ENCODE peak calls at places on chromosomes 6 and 20, in five cellular contexts. One of them, this sample, is unnamed.

GRCh38 chr6:47736083-47736700 is 37.8 kb downstream of the ADGRF4 start:
- DNase-seq in H9: no peak
- DNase-seq in tibial artery: no peak
- DNase-seq in spleen: no peak
- DNase-seq in effector memory CD4-positive, alpha-beta T cell: no peak
- DNase-seq in this sample: no peak

GRCh38 chr20:35466856-35467255 is 11.5 kb downstream of the CEP250 start:
- DNase-seq in tibial artery: no peak
- DNase-seq in H9: no peak
- DNase-seq in spleen: no peak
- DNase-seq in effector memory CD4-positive, alpha-beta T cell: no peak
- DNase-seq in this sample: no peak

GRCh38 chr20:24493661-24494459 is 24.4 kb downstream of the SYNDIG1 start:
- DNase-seq in H9: peak; percentile 31
- DNase-seq in tibial artery: no peak
- DNase-seq in spleen: peak; percentile 62
- DNase-seq in effector memory CD4-positive, alpha-beta T cell: no peak
- DNase-seq in this sample: peak; percentile 49

GRCh38 chr6:129969064-129969463 is 49.3 kb upstream of the L3MBTL3 start:
- DNase-seq in tibial artery: no peak
- DNase-seq in effector memory CD4-positive, alpha-beta T cell: no peak
- DNase-seq in H9: peak; percentile 43
- DNase-seq in spleen: no peak
- DNase-seq in this sample: peak; percentile 72

GRCh38 chr20:40414843-40415615 is 274.0 kb downstream of the MAFB start:
- DNase-seq in effector memory CD4-positive, alpha-beta T cell: no peak
- DNase-seq in tibial artery: no peak
- DNase-seq in H9: no peak
- DNase-seq in spleen: no peak
- DNase-seq in this sample: no peak

GRCh38 chr6:127341471-127342202 is 1.8 kb downstream of the ECHDC1 start:
- DNase-seq in spleen: no peak
- DNase-seq in H9: no peak
- DNase-seq in effector memory CD4-positive, alpha-beta T cell: no peak
- DNase-seq in tibial artery: no peak
- DNase-seq in this sample: no peak

GRCh38 chr20:6731951-6732580 is 35.4 kb upstream of the BMP2 start:
- DNase-seq in effector memory CD4-positive, alpha-beta T cell: no peak
- DNase-seq in spleen: no peak
- DNase-seq in H9: no peak
- DNase-seq in tibial artery: peak; percentile 27
- DNase-seq in this sample: no peak

GRCh38 chr6:170112583-170112860 is 178.4 kb downstream of the DLL1 start:
- DNase-seq in H9: no peak
- DNase-seq in effector memory CD4-positive, alpha-beta T cell: no peak
- DNase-seq in spleen: no peak
- DNase-seq in tibial artery: peak; percentile 5
- DNase-seq in this sample: no peak

GRCh38 chr20:24746351-24746685 is 202.8 kb upstream of the CST7 start:
- DNase-seq in tibial artery: no peak
- DNase-seq in spleen: peak; percentile 74
- DNase-seq in H9: peak; percentile 33
- DNase-seq in effector memory CD4-positive, alpha-beta T cell: no peak
- DNase-seq in this sample: peak; percentile 51

GRCh38 chr20:38610521-38610920 is 8.9 kb downstream of the ARHGAP40 start:
- DNase-seq in spleen: no peak
- DNase-seq in tibial artery: no peak
- DNase-seq in H9: no peak
- DNase-seq in effector memory CD4-positive, alpha-beta T cell: no peak
- DNase-seq in this sample: no peak

GRCh38 chr6:35804996-35805736 is at the start of gene LHFPL5:
- DNase-seq in spleen: peak; percentile 81
- DNase-seq in H9: peak; percentile 83
- DNase-seq in tibial artery: no peak
- DNase-seq in effector memory CD4-positive, alpha-beta T cell: no peak
- DNase-seq in this sample: peak; percentile 93

GRCh38 chr20:64003970-64004725 is 23.2 kb downstream of the PRPF6 start:
- DNase-seq in effector memory CD4-positive, alpha-beta T cell: no peak
- DNase-seq in H9: no peak
- DNase-seq in spleen: no peak
- DNase-seq in tibial artery: no peak
- DNase-seq in this sample: no peak

GRCh38 chr6:91606148-91606901 is 1019.5 kb upstream of the MAP3K7 start:
- DNase-seq in H9: no peak
- DNase-seq in effector memory CD4-positive, alpha-beta T cell: no peak
- DNase-seq in spleen: no peak
- DNase-seq in tibial artery: no peak
- DNase-seq in this sample: no peak

GRCh38 chr6:35378281-35378680 is 35.9 kb downstream of the PPARD start:
- DNase-seq in effector memory CD4-positive, alpha-beta T cell: no peak
- DNase-seq in tibial artery: no peak
- DNase-seq in H9: no peak
- DNase-seq in spleen: no peak
- DNase-seq in this sample: no peak

GRCh38 chr6:109506314-109506713 is 23.3 kb upstream of the ZBTB24 start:
- DNase-seq in effector memory CD4-positive, alpha-beta T cell: no peak
- DNase-seq in H9: no peak
- DNase-seq in spleen: no peak
- DNase-seq in tibial artery: no peak
- DNase-seq in this sample: no peak

GRCh38 chr6:133701633-133702331 is 187.1 kb upstream of the TCF21 start:
- DNase-seq in tibial artery: no peak
- DNase-seq in spleen: no peak
- DNase-seq in effector memory CD4-positive, alpha-beta T cell: no peak
- DNase-seq in H9: no peak
- DNase-seq in this sample: no peak

GRCh38 chr6:30002871-30003270 is 58.2 kb upstream of the POLR1H start:
- DNase-seq in H9: no peak
- DNase-seq in tibial artery: no peak
- DNase-seq in effector memory CD4-positive, alpha-beta T cell: no peak
- DNase-seq in spleen: no peak
- DNase-seq in this sample: no peak

GRCh38 chr20:44448753-44449546 is 26.7 kb upstream of the TTPAL start:
- DNase-seq in spleen: no peak
- DNase-seq in effector memory CD4-positive, alpha-beta T cell: no peak
- DNase-seq in tibial artery: no peak
- DNase-seq in H9: peak; percentile 79
- DNase-seq in this sample: peak; percentile 88

GRCh38 chr20:62815066-62815991 is 1.5 kb upstream of the COL9A3 start:
- DNase-seq in effector memory CD4-positive, alpha-beta T cell: no peak
- DNase-seq in spleen: no peak
- DNase-seq in H9: peak; percentile 81
- DNase-seq in tibial artery: no peak
- DNase-seq in this sample: peak; percentile 91

GRCh38 chr6:30885999-30886896 is 1.9 kb downstream of the DDR1 start:
- DNase-seq in spleen: peak; percentile 54
- DNase-seq in effector memory CD4-positive, alpha-beta T cell: no peak
- DNase-seq in tibial artery: peak; percentile 50
- DNase-seq in H9: peak; percentile 95
- DNase-seq in this sample: peak; percentile 94

GRCh38 chr20:33373735-33374605 is 27.3 kb downstream of the CDK5RAP1 start:
- DNase-seq in tibial artery: no peak
- DNase-seq in H9: no peak
- DNase-seq in spleen: no peak
- DNase-seq in effector memory CD4-positive, alpha-beta T cell: no peak
- DNase-seq in this sample: no peak

GRCh38 chr20:60055740-60056139 is 97.5 kb downstream of the CDH26 start:
- DNase-seq in H9: peak; percentile 15
- DNase-seq in effector memory CD4-positive, alpha-beta T cell: peak; percentile 32
- DNase-seq in tibial artery: peak; percentile 68
- DNase-seq in spleen: peak; percentile 89
- DNase-seq in this sample: peak; percentile 43

GRCh38 chr6:33974030-33974429 is 170.2 kb upstream of the MLN start:
- DNase-seq in tibial artery: no peak
- DNase-seq in H9: no peak
- DNase-seq in spleen: no peak
- DNase-seq in effector memory CD4-positive, alpha-beta T cell: no peak
- DNase-seq in this sample: no peak

GRCh38 chr6:37319156-37319555 is 34.6 kb upstream of the RNF8 start:
- DNase-seq in H9: no peak
- DNase-seq in effector memory CD4-positive, alpha-beta T cell: no peak
- DNase-seq in spleen: no peak
- DNase-seq in tibial artery: no peak
- DNase-seq in this sample: peak; percentile 58

GRCh38 chr6:111689946-111690345 is 84.3 kb upstream of the TRAF3IP2 start:
- DNase-seq in spleen: no peak
- DNase-seq in tibial artery: no peak
- DNase-seq in effector memory CD4-positive, alpha-beta T cell: no peak
- DNase-seq in H9: no peak
- DNase-seq in this sample: peak; percentile 23

GRCh38 chr6:111689419-111689818 is 83.7 kb upstream of the TRAF3IP2 start:
- DNase-seq in tibial artery: no peak
- DNase-seq in H9: no peak
- DNase-seq in spleen: no peak
- DNase-seq in effector memory CD4-positive, alpha-beta T cell: no peak
- DNase-seq in this sample: no peak

GRCh38 chr6:111692327-111693164 is 86.9 kb upstream of the TRAF3IP2 start:
- DNase-seq in spleen: no peak
- DNase-seq in H9: no peak
- DNase-seq in tibial artery: no peak
- DNase-seq in effector memory CD4-positive, alpha-beta T cell: no peak
- DNase-seq in this sample: peak; percentile 38

GRCh38 chr6:111687652-111688051 is 82.0 kb upstream of the TRAF3IP2 start:
- DNase-seq in H9: no peak
- DNase-seq in tibial artery: no peak
- DNase-seq in spleen: no peak
- DNase-seq in effector memory CD4-positive, alpha-beta T cell: no peak
- DNase-seq in this sample: no peak

GRCh38 chr6:111691345-111692225 is 85.9 kb upstream of the TRAF3IP2 start:
- DNase-seq in H9: no peak
- DNase-seq in spleen: no peak
- DNase-seq in tibial artery: no peak
- DNase-seq in effector memory CD4-positive, alpha-beta T cell: no peak
- DNase-seq in this sample: no peak
- H3K4me1 ChIP-seq in H9: no peaks in the 10 kb centered on the region
- H3K4me1 ChIP-seq in spleen: peaks cover 5% of the 10 kb centered on the region
- H3K4me1 ChIP-seq in tibial artery: no peaks in the 10 kb centered on the region
- H3K4me1 ChIP-seq in effector memory CD4-positive, alpha-beta T cell: peaks cover 19% of the 10 kb centered on the region
- H3K4me1 ChIP-seq in this sample: no peaks in the 10 kb centered on the region

GRCh38 chr6:50822078-50822476 is 3.4 kb downstream of the TFAP2B start:
- DNase-seq in spleen: no peak
- DNase-seq in effector memory CD4-positive, alpha-beta T cell: no peak
- DNase-seq in tibial artery: no peak
- DNase-seq in H9: no peak
- DNase-seq in this sample: no peak

GRCh38 chr6:50821431-50822077 is 2.9 kb downstream of the TFAP2B start:
- DNase-seq in spleen: no peak
- DNase-seq in H9: no peak
- DNase-seq in tibial artery: no peak
- DNase-seq in effector memory CD4-positive, alpha-beta T cell: no peak
- DNase-seq in this sample: peak; percentile 56

GRCh38 chr6:50824505-50824904 is 5.8 kb downstream of the TFAP2B start:
- DNase-seq in spleen: no peak
- DNase-seq in effector memory CD4-positive, alpha-beta T cell: no peak
- DNase-seq in H9: peak; percentile 62
- DNase-seq in tibial artery: no peak
- DNase-seq in this sample: no peak

GRCh38 chr6:50825375-50826036 is 6.8 kb downstream of the TFAP2B start:
- DNase-seq in spleen: no peak
- DNase-seq in tibial artery: no peak
- DNase-seq in H9: peak; percentile 53
- DNase-seq in effector memory CD4-positive, alpha-beta T cell: no peak
- DNase-seq in this sample: peak; percentile 72

DNA sequence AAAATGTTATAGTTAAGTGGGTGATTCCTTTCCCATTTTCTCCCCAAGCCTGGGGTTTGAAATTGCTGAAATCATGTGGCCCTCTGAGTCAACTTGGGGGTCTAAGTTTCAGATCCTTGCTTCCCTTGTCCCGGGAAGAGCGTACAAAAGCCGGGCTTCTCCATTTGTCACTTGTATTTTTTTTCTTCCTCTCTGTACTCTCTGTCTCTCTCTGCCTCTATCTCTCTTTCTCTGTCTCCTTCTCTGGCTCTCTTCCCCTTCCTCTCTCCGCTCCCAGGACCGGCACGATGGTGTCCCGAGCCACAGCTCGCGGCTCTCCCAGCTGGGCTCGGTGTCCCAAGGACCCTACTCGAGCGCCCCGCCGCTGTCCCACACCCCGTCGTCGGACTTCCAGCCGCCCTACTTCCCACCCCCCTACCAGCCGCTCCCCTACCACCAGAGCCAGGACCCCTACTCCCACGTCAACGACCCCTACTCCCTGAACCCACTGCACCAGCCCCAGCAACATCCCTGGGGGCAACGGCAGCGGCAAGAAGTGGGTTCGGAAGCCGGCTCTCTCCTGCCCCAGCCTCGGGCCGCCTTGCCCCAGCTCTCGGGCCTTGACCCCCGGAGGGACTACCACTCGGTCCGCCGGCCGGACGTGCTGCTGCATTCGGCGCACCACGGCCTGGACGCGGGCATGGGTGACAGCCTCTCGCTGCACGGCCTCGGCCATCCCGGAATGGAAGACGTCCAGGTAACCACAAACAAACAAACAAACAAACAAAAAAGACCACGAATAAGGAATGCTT is 4.7 kb downstream of the TFAP2B start:
- DNase-seq in effector memory CD4-positive, alpha-beta T cell: no peak
- DNase-seq in H9: peak; percentile 46
- DNase-seq in spleen: no peak
- DNase-seq in tibial artery: no peak
- DNase-seq in this sample: peak; percentile 67
- H3K27me3 ChIP-seq in effector memory CD4-positive, alpha-beta T cell: peaks cover 24% of the 10 kb centered on the region
- H3K27me3 ChIP-seq in H9: peaks cover 91% of the 10 kb centered on the region
- H3K27me3 ChIP-seq in spleen: peaks cover 86% of the 10 kb centered on the region
- H3K27me3 ChIP-seq in tibial artery: peaks cover 95% of the 10 kb centered on the region
- H3K27me3 ChIP-seq in this sample: peaks cover 100% of the 10 kb centered on the region

GRCh38 chr6:132446136-132446535 is 44.9 kb upstream of the MOXD1 start:
- DNase-seq in effector memory CD4-positive, alpha-beta T cell: no peak
- DNase-seq in H9: no peak
- DNase-seq in tibial artery: no peak
- DNase-seq in spleen: no peak
- DNase-seq in this sample: no peak
- H3K4me1 ChIP-seq in effector memory CD4-positive, alpha-beta T cell: no peaks in the 10 kb centered on the region
- H3K4me1 ChIP-seq in H9: no peaks in the 10 kb centered on the region
- H3K4me1 ChIP-seq in tibial artery: no peaks in the 10 kb centered on the region
- H3K4me1 ChIP-seq in spleen: no peaks in the 10 kb centered on the region
- H3K4me1 ChIP-seq in this sample: no peaks in the 10 kb centered on the region

DNA sequence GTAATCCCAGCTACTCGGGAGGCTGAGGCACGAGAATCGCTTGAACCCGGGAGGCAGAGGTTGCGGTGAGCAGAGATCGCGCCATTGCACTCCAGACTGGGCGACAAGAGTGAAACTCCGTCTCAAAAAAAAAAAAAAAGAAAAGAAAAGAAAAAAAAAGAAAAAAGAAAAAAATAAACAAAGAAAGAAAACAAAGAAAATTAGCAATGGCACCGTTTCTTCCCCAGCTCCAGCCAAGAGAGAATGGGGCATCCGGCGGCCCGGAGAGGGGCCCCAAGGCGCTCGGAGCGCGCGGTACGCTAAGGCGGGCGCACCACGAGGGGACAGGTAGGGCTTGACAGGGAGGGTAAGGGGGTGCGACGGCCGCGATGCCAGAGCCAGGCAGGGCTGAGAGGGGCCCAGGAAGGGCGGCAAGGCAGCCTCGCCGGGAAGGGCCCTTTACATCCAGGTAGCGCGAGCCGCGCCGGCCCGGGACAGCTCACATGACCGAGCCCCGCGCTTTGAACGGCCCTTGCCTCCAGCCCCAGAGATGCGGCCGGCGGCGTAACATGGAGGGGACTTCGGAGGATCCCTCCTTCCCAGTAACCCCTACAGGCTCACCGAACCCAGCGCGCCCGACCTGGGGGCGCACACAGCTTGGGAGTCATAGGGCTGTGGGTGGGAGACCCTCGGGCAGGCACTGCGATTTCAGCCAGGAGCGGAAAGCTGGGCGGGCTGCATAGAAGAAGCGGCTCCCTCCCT is 1.4 kb downstream of the BMP7 start:
- DNase-seq in effector memory CD4-positive, alpha-beta T cell: no peak
- DNase-seq in tibial artery: no peak
- DNase-seq in spleen: no peak
- DNase-seq in H9: peak; percentile 56
- DNase-seq in this sample: no peak
- H3K27me3 ChIP-seq in effector memory CD4-positive, alpha-beta T cell: peaks cover 15% of the 10 kb centered on the region
- H3K27me3 ChIP-seq in tibial artery: peaks cover 92% of the 10 kb centered on the region
- H3K27me3 ChIP-seq in spleen: peaks cover 48% of the 10 kb centered on the region
- H3K27me3 ChIP-seq in H9: peaks cover 51% of the 10 kb centered on the region
- H3K27me3 ChIP-seq in this sample: peaks cover 44% of the 10 kb centered on the region